ENCODE peak calls at places on chromosomes 12 and 14, in five cellular contexts. E is AG09309, Z is AG04450, L is fibroblast of lung, A is A549. K is an unnamed sample.

GRCh38 chr12:116999066-116999465 is 88.3 kb downstream of the FBXW8 start:
- DNase-seq in A (no peak), Z (no peak), E (no peak), L (no peak), K (no peak)

GRCh38 chr12:27293463-27293862 is 39.2 kb upstream of the BMAL2 start:
- DNase-seq in A (no peak), E (no peak), L (peak; percentile 68), Z (no peak), K (no peak)

GRCh38 chr14:83940253-83940652 is 1589.7 kb upstream of the FLRT2 start:
- DNase-seq in E (no peak), A (no peak), Z (no peak), L (no peak), K (no peak)

GRCh38 chr12:5043589-5044419 is at the start of gene KCNA5:
- DNase-seq in A (no peak), Z (no peak), L (no peak), E (no peak), K (no peak)

GRCh38 chr12:13177896-13178295 is 18.6 kb upstream of the EMP1 start:
- DNase-seq in L (no peak), E (no peak), Z (no peak), A (no peak), K (no peak)

GRCh38 chr12:75482636-75483035 is 2.1 kb downstream of the GLIPR1 start:
- DNase-seq in Z (no peak), A (no peak), E (no peak), L (no peak), K (no peak)

GRCh38 chr12:130713581-130713991 is 2.5 kb downstream of the RIMBP2 start:
- DNase-seq in Z (no peak), E (no peak), A (no peak), L (no peak), K (no peak)

GRCh38 chr14:105108516-105108864 is 43.3 kb upstream of the GPR132 start:
- DNase-seq in L (no peak), E (no peak), Z (no peak), A (no peak), K (no peak)

GRCh38 chr12:115660211-115660805 is 617.2 kb downstream of the MED13L start:
- DNase-seq in L (no peak), A (no peak), E (peak; percentile 34), Z (no peak), K (no peak)

GRCh38 chr12:9925746-9926393 is 6.3 kb downstream of the CLEC2A start:
- DNase-seq in A (peak; percentile 50), L (peak; percentile 23), E (no peak), Z (peak; percentile 6), K (peak; percentile 4)

GRCh38 chr14:75016815-75017214 is 14.1 kb downstream of the EIF2B2 start:
- DNase-seq in A (no peak), L (no peak), Z (no peak), E (no peak), K (no peak)

GRCh38 chr14:49945448-49946319 is 52.8 kb downstream of the ARF6 start:
- DNase-seq in L (no peak), Z (no peak), A (no peak), E (no peak), K (no peak)

GRCh38 chr14:93906341-93907329 is 20.5 kb upstream of the FAM181A start:
- DNase-seq in Z (no peak), A (peak; percentile 36), L (peak; percentile 13), E (no peak), K (no peak)

GRCh38 chr12:113889806-113890581 is 76.1 kb downstream of the RBM19 start:
- DNase-seq in L (peak; percentile 24), A (no peak), Z (no peak), E (peak; percentile 2), K (no peak)

GRCh38 chr14:100376751-100377171 is 53.6 kb downstream of the SLC25A47 start:
- DNase-seq in E (no peak), L (peak; percentile 40), Z (no peak), A (peak; percentile 61), K (no peak)

GRCh38 chr12:127272864-127273263 is 994.1 kb upstream of the TMEM132C start:
- DNase-seq in L (peak; percentile 99), E (peak; percentile 92), Z (peak; percentile 56), A (no peak), K (peak; percentile 66)

GRCh38 chr12:4987076-4987775 is 56.5 kb upstream of the KCNA5 start:
- DNase-seq in A (no peak), L (peak; percentile 12), E (no peak), Z (no peak), K (no peak)

GRCh38 chr14:32349322-32349721 is 20.2 kb downstream of the AKAP6 start:
- DNase-seq in A (no peak), L (no peak), E (no peak), Z (no peak), K (no peak)

GRCh38 chr12:86260183-86260582 is 4.0 kb upstream of the MGAT4C start:
- DNase-seq in L (no peak), E (no peak), A (no peak), Z (no peak), K (no peak)

GRCh38 chr14:37669242-37669641 is 73.8 kb downstream of the TTC6 start:
- DNase-seq in Z (no peak), E (no peak), A (no peak), L (no peak), K (no peak)
- TF ChIP-seq CTCF in Z (no peak), E (no peak), A (no peak), L (no peak), K (no peak)

GRCh38 chr14:37170237-37170636 is 2.2 kb downstream of the SLC25A21 start:
- DNase-seq in E (no peak), Z (no peak), A (no peak), L (no peak), K (no peak)

GRCh38 chr14:37172024-37172869 is at the start of gene SLC25A21:
- DNase-seq in A (peak; percentile 91), Z (peak; percentile 59), L (peak; percentile 85), E (peak; percentile 44), K (peak; percentile 35)

GRCh38 chr14:37172936-37173613 is 669 bp upstream of the SLC25A21 start:
- DNase-seq in L (no peak), Z (no peak), A (no peak), E (no peak), K (no peak)

GRCh38 chr14:37170993-37171392 is 1.4 kb downstream of the SLC25A21 start:
- DNase-seq in E (no peak), L (no peak), Z (no peak), A (no peak), K (no peak)

GRCh38 chr14:37171678-37172023 is 755 bp downstream of the SLC25A21 start:
- DNase-seq in E (no peak), Z (no peak), A (no peak), L (no peak), K (no peak)
- H3K4me3 ChIP-seq in E (peak overlapping the region; percentile 77), Z (peak overlapping the region; percentile 93), A (peak overlapping the region; percentile 59), L (peak overlapping the region; percentile 75), K (peak overlapping the region; percentile 61)

DNA sequence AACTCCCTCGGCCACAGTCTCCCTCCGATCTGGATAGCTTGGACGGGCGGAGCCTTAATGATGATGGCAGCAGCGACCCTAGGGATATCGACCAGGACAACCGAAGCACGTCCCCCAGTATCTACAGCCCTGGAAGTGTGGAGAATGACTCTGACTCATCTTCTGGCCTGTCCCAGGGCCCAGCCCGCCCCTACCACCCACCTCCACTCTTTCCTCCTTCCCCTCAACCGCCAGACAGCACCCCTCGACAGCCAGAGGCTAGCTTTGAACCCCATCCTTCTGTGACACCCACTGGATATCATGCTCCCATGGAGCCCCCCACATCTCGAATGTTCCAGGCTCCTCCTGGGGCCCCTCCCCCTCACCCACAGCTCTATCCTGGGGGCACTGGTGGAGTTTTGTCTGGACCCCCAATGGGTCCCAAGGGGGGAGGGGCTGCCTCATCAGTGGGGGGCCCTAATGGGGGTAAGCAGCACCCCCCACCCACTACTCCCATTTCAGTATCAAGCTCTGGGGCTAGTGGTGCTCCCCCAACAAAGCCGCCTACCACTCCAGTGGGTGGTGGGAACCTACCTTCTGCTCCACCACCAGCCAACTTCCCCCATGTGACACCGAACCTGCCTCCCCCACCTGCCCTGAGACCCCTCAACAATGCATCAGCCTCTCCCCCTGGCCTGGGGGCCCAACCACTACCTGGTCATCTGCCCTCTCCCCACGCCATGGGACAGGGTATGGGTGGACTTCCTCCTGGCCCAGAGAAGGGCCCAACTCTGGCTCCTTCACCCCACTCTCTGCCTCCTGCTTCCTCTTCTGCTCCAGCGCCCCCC is 7.9 kb upstream of the RNU7-1 start:
- DNase-seq in Z (no peak), A (no peak), L (no peak), E (no peak), K (no peak)
- TF ChIP-seq CTCF in Z (no peak), A (no peak), L (no peak), E (no peak), K (no peak)

DNA sequence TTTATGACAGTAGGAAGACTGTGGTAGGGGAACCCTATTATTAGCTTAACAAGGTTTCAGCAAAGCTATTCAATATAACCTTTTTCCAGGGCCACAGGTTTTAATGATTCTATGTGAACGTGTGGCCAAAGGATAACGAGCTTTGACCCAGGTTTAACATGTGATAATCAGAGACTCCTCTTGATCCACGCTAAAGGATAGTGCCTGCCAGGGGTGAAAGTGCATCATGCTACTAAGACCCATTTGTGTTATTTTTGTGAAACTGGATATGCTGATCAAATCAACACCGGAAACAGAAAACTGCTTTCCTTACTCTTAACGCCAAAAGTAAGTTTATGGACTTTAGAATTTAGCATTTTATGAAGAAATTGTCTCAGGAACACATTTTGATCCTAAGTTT is 921 bp upstream of the TAOK3 start:
- DNase-seq in Z (no peak), E (no peak), L (no peak), A (no peak), K (no peak)
- H3K4me3 ChIP-seq in Z (peak overlapping the region; percentile 85), E (peak overlapping the region; percentile 51), L (peak overlapping the region; percentile 72), A (peak overlapping the region; percentile 55), K (peak overlapping the region; percentile 64)

GRCh38 chr12:89243786-89244185 is 108.5 kb downstream of the DUSP6 start:
- DNase-seq in A (no peak), Z (no peak), E (no peak), L (no peak), K (no peak)

GRCh38 chr12:89247541-89247942 is 104.8 kb downstream of the DUSP6 start:
- DNase-seq in Z (no peak), E (no peak), L (no peak), A (no peak), K (no peak)

GRCh38 chr12:89244536-89244935 is 107.8 kb downstream of the DUSP6 start:
- DNase-seq in A (no peak), Z (no peak), E (no peak), L (peak; percentile 61), K (no peak)

GRCh38 chr12:89247962-89248361 is 104.3 kb downstream of the DUSP6 start:
- DNase-seq in E (no peak), L (no peak), Z (no peak), A (no peak), K (no peak)

GRCh38 chr12:89245090-89245489 is 107.2 kb downstream of the DUSP6 start:
- DNase-seq in E (no peak), L (peak; percentile 73), A (no peak), Z (no peak), K (no peak)
- TF ChIP-seq CTCF in E (no peak), L (no peak), A (no peak), Z (no peak), K (no peak)

GRCh38 chr14:63045234-63045611 is at the start of gene KCNH5:
- DNase-seq in L (peak; percentile 60), E (no peak), A (peak; percentile 14), Z (no peak), K (no peak)
- H3K4me3 ChIP-seq in L (peak within 1 kb of the TSS; percentile 53), E (no peak within 1 kb of the TSS), A (peak within 1 kb of the TSS; percentile 45), Z (peak within 1 kb of the TSS; percentile 64), K (peak within 1 kb of the TSS; percentile 21)

K was measured in kidney epithelial cell.